ENCODE peak calls at places on chromosomes 7 and 10, in ten cellular contexts. I is stimulated activated CD4-positive, alpha-beta T cell treated with anti-CD3 and anti-CD28 coated beads, Interleukin-1b, Interleukin-23, amount 100 ng/mL, for 4 hours; S is mesothelial cell of epicardium; G is GM04503; Q is NAMALWA; P is GM20000; A is M059J; T is midbrain; R is amniotic epithelial cell; C is NCI-H2081. L is an unnamed sample.

GRCh38 chr7:76326646-76327233 is 24.3 kb downstream of the HSPB1 start:
- DNase-seq in I (no peak), T (no peak), Q (no peak), P (no peak), C (no peak), R (peak), S (no peak), A (no peak), G (no peak), L (no peak)

GRCh38 chr10:22988581-22989360 is 60.9 kb downstream of the ARMC3 start:
- DNase-seq in A (peak), I (peak), R (peak), G (peak), S (peak), Q (peak), P (peak), T (peak), C (peak), L (no peak)

GRCh38 chr7:66356277-66356721 is 151.2 kb downstream of the TPST1 start:
- DNase-seq in R (peak), T (no peak), S (no peak), Q (no peak), P (no peak), C (no peak), G (no peak), A (peak), I (no peak), L (no peak)

GRCh38 chr10:30833625-30833970 is 198.1 kb downstream of the ZNF438 start:
- DNase-seq in S (no peak), C (no peak), G (no peak), A (no peak), I (no peak), P (no peak), T (no peak), Q (no peak), R (no peak), L (no peak)

GRCh38 chr7:71723859-71724258 is 591.9 kb downstream of the GALNT17 start:
- DNase-seq in I (no peak), T (no peak), Q (no peak), P (no peak), G (no peak), S (no peak), R (no peak), A (no peak), C (no peak), L (no peak)

GRCh38 chr7:435518-436366 is 83.9 kb downstream of the PDGFA start:
- DNase-seq in T (no peak), A (peak), I (no peak), R (peak), G (no peak), Q (no peak), S (no peak), P (no peak), C (no peak), L (no peak)

GRCh38 chr10:112754001-112754411 is 196.0 kb upstream of the TCF7L2 start:
- DNase-seq in A (no peak), T (no peak), R (peak), G (no peak), I (no peak), S (no peak), P (no peak), Q (no peak), C (no peak), L (no peak)

GRCh38 chr7:28169166-28169713 is 11.4 kb downstream of the JAZF1 start:
- DNase-seq in C (no peak), R (peak), P (no peak), S (no peak), A (no peak), I (no peak), T (no peak), G (no peak), Q (peak), L (no peak)

GRCh38 chr10:96588060-96588554 is 1.3 kb upstream of the TM9SF3 start:
- DNase-seq in T (no peak), I (no peak), G (no peak), R (no peak), C (no peak), S (no peak), P (peak), A (peak), Q (no peak), L (no peak)

GRCh38 chr7:116432517-116432916 is 67.0 kb upstream of the CAV2 start:
- DNase-seq in I (no peak), P (no peak), A (no peak), Q (no peak), C (no peak), R (no peak), G (no peak), S (no peak), T (no peak), L (no peak)

GRCh38 chr7:139118803-139119485 is 9.4 kb upstream of the ZC3HAV1 start:
- DNase-seq in P (peak), G (no peak), T (no peak), S (no peak), Q (peak), A (no peak), R (peak), I (no peak), C (no peak), L (no peak)

GRCh38 chr10:53135213-53135896 is 362.8 kb upstream of the MBL2 start:
- DNase-seq in R (no peak), S (no peak), G (no peak), A (no peak), Q (no peak), P (no peak), I (no peak), T (no peak), C (no peak), L (no peak)

GRCh38 chr10:14936584-14936983 is 17.3 kb downstream of the DCLRE1C start:
- DNase-seq in P (no peak), Q (no peak), I (no peak), A (no peak), T (no peak), C (no peak), R (peak), G (no peak), S (no peak), L (no peak)

GRCh38 chr10:86644412-86645110 is 9.8 kb upstream of the OPN4 start:
- DNase-seq in S (peak), T (no peak), G (no peak), Q (no peak), A (peak), C (no peak), P (peak), R (peak), I (no peak), L (no peak)

GRCh38 chr10:69086131-69086530 is 1.8 kb upstream of the SRGN start:
- DNase-seq in I (no peak), T (no peak), R (no peak), C (no peak), Q (no peak), A (no peak), G (no peak), P (no peak), S (no peak), L (no peak)

GRCh38 chr7:297611-298374 is 7.8 kb downstream of the FOXL3 start:
- DNase-seq in A (no peak), Q (no peak), R (no peak), T (no peak), P (no peak), S (no peak), C (no peak), G (no peak), I (no peak), L (no peak)

GRCh38 chr7:48147078-48147591 is 24.1 kb upstream of the ABCA13 start:
- DNase-seq in S (no peak), T (no peak), G (no peak), P (no peak), C (no peak), Q (no peak), R (peak), I (no peak), A (peak), L (no peak)

GRCh38 chr7:84790873-84791272 is 396.0 kb downstream of the SEMA3D start:
- DNase-seq in I (no peak), A (no peak), P (no peak), R (peak), C (no peak), T (no peak), G (peak), S (no peak), Q (no peak), L (peak)

GRCh38 chr10:5587151-5588079 is 62.7 kb downstream of the CALML3 start:
- DNase-seq in I (no peak), A (no peak), S (no peak), G (no peak), Q (no peak), R (no peak), C (no peak), T (no peak), P (no peak), L (no peak)

GRCh38 chr7:12728192-12728538 is 40.7 kb downstream of the ARL4A start:
- DNase-seq in S (no peak), Q (no peak), G (no peak), R (no peak), A (no peak), P (no peak), I (no peak), T (no peak), C (no peak), L (no peak)

GRCh38 chr7:129494041-129494440 is 8.3 kb upstream of the SMKR1 start:
- DNase-seq in I (no peak), Q (peak), T (no peak), S (no peak), C (no peak), P (no peak), G (peak), A (peak), R (peak), L (peak)

GRCh38 chr7:87877641-87878040 is 1.3 kb downstream of the DBF4 start:
- DNase-seq in C (no peak), T (no peak), I (no peak), P (no peak), A (peak), R (no peak), G (no peak), S (no peak), Q (peak), L (no peak)

GRCh38 chr7:74262639-74263398 is 8.6 kb upstream of the RFC2 start:
- DNase-seq in T (no peak), G (no peak), Q (no peak), R (no peak), A (no peak), P (no peak), I (no peak), S (no peak), C (peak), L (no peak)

GRCh38 chr7:40805361-40805760 is 670.6 kb downstream of the SUGCT start:
- DNase-seq in P (no peak), G (peak), R (no peak), C (no peak), S (no peak), T (no peak), I (no peak), Q (no peak), A (no peak), L (no peak)

GRCh38 chr7:122442929-122443328 is 138.4 kb upstream of the FEZF1 start:
- DNase-seq in P (no peak), A (no peak), T (no peak), S (no peak), R (no peak), I (no peak), Q (no peak), C (no peak), G (no peak), L (no peak)

GRCh38 chr10:132520147-132520811 is 17.3 kb upstream of the INPP5A start:
- DNase-seq in A (peak), T (no peak), S (no peak), Q (no peak), C (no peak), G (no peak), I (no peak), P (no peak), R (no peak), L (peak)

GRCh38 chr7:90178592-90179279 is 24.5 kb downstream of the STEAP1 start:
- DNase-seq in I (no peak), G (peak), A (peak), P (peak), R (peak), Q (peak), T (no peak), S (no peak), C (no peak), L (no peak)

GRCh38 chr10:14554091-14554842 is 220.4 kb downstream of the FAM107B start:
- DNase-seq in P (no peak), Q (no peak), S (no peak), R (no peak), G (no peak), T (no peak), C (no peak), I (no peak), A (peak), L (no peak)

GRCh38 chr7:50119815-50120637 is 27.0 kb upstream of the ZPBP start:
- DNase-seq in S (no peak), T (no peak), I (peak), P (peak), A (peak), Q (peak), G (no peak), C (no peak), R (no peak), L (no peak)

GRCh38 chr7:90709501-90710465 is 113.7 kb downstream of the CDK14 start:
- DNase-seq in C (no peak), T (peak), I (no peak), R (peak), P (no peak), S (no peak), G (peak), Q (peak), A (peak), L (no peak)

GRCh38 chr7:121419201-121420148 is 23.4 kb upstream of the FAM3C start:
- DNase-seq in P (no peak), A (no peak), G (no peak), T (no peak), Q (no peak), C (no peak), I (no peak), S (no peak), R (no peak), L (no peak)

GRCh38 chr7:105815580-105815979 is 60.8 kb downstream of the ATXN7L1 start:
- DNase-seq in T (no peak), C (no peak), P (no peak), R (no peak), G (no peak), I (no peak), Q (no peak), A (no peak), S (no peak), L (no peak)

GRCh38 chr7:142470336-142470830 is 212.5 kb upstream of the PRSS58 start:
- DNase-seq in Q (no peak), T (no peak), A (no peak), R (no peak), G (no peak), C (no peak), S (no peak), P (no peak), I (no peak), L (no peak)

GRCh38 chr10:80702143-80702542 is 164.4 kb downstream of the SH2D4B start:
- DNase-seq in I (no peak), P (no peak), T (peak), S (no peak), C (no peak), A (no peak), G (no peak), Q (peak), R (no peak), L (no peak)

GRCh38 chr10:49207113-49207512 is 18.9 kb upstream of the TMEM273 start:
- DNase-seq in I (no peak), P (no peak), R (no peak), T (no peak), G (no peak), C (no peak), A (no peak), Q (no peak), S (no peak), L (no peak)

GRCh38 chr7:110050831-110051230 is 1040.1 kb upstream of the LRRN3 start:
- DNase-seq in T (no peak), G (no peak), A (no peak), C (no peak), R (no peak), Q (no peak), I (no peak), S (no peak), P (no peak), L (no peak)

L was measured in BJ.